ENCODE peak calls at places on chromosomes 12 and 14, in five cellular contexts. C is transverse colon, T is suprapubic skin, P is HCT116, N is upper lobe of left lung. O is an unnamed sample.

GRCh38 chr12:131487379-131488129 is 223.3 kb upstream of the SFSWAP start:
- DNase-seq in N (peak; percentile 77), T (no peak), C (no peak), P (no peak), O (no peak)

GRCh38 chr12:103530352-103530751 is 34.6 kb upstream of the C12orf42 start:
- DNase-seq in P (no peak), T (no peak), C (no peak), N (no peak), O (no peak)

GRCh38 chr12:56863789-56864188 is 70.4 kb downstream of the SDR9C7 start:
- DNase-seq in P (no peak), T (no peak), C (no peak), N (no peak), O (no peak)

GRCh38 chr12:74722709-74723108 is 185.1 kb downstream of the ATXN7L3B start:
- DNase-seq in C (no peak), N (no peak), T (no peak), P (no peak), O (no peak)

GRCh38 chr12:53505086-53505485 is 2.2 kb downstream of the NPFF start:
- DNase-seq in C (no peak), T (peak; percentile 64), P (no peak), N (no peak), O (no peak)

GRCh38 chr12:1859643-1860042 is 39.3 kb downstream of the LRTM2 start:
- DNase-seq in N (no peak), P (no peak), C (no peak), T (no peak), O (no peak)

GRCh38 chr12:78229491-78230209 is 399.0 kb downstream of the NAV3 start:
- DNase-seq in N (no peak), C (peak; percentile 44), P (peak; percentile 44), T (no peak), O (no peak)

GRCh38 chr14:89378119-89378518 is 38.9 kb downstream of the FOXN3 start:
- DNase-seq in N (no peak), C (no peak), P (no peak), T (no peak), O (no peak)

GRCh38 chr14:54106802-54107377 is 150.3 kb upstream of the BMP4 start:
- DNase-seq in P (no peak), C (no peak), N (no peak), T (no peak), O (no peak)

GRCh38 chr12:133105620-133106019 is 24.5 kb downstream of the ZNF891 start:
- DNase-seq in N (no peak), P (no peak), C (no peak), T (no peak), O (no peak)

GRCh38 chr14:21087294-21088091 is 11.0 kb downstream of the ZNF219 start:
- DNase-seq in T (no peak), N (no peak), P (no peak), C (no peak), O (no peak)

DNA sequence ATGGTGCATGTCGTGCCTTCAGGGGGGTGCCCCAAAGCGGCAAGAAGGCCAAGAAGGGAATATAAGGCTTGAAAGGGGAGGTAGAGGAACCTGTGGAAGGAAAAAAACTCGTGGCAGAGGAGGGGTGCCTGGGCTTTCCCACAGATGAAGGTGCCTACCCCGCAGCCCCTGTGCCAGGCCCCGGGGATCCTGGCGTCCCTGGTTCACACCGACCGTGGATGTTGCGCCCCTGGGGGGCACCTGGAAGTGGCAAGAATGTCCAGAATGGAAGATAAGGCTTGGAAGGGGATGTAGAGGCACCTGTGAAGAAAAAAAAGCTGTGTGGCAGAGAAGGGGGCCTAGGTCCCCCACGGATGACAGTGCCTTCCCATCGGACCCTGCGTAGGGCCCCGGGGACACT is 282.2 kb downstream of the ALG10 start:
- DNase-seq in C (no peak), P (no peak), N (no peak), T (no peak), O (no peak)
- H3K9me3 ChIP-seq in C (peaks cover 6% of the 10 kb centered on the region), P (no peaks in the 10 kb centered on the region), N (peaks cover 2% of the 10 kb centered on the region), T (peaks cover 23% of the 10 kb centered on the region), O (no peaks in the 10 kb centered on the region)

GRCh38 chr12:57864382-57864781 is 17.9 kb upstream of the CTDSP2 start:
- DNase-seq in C (no peak), N (no peak), P (no peak), T (no peak), O (no peak)

GRCh38 chr12:57863676-57864075 is 17.1 kb upstream of the CTDSP2 start:
- DNase-seq in P (no peak), T (no peak), C (no peak), N (no peak), O (no peak)

GRCh38 chr12:57861967-57862366 is 15.4 kb upstream of the CTDSP2 start:
- DNase-seq in T (no peak), N (no peak), P (no peak), C (no peak), O (no peak)

GRCh38 chr12:57866308-57867019 is 19.9 kb upstream of the CTDSP2 start:
- DNase-seq in P (no peak), C (no peak), T (no peak), N (no peak), O (no peak)

GRCh38 chr12:57864811-57865751 is 18.6 kb upstream of the CTDSP2 start:
- DNase-seq in N (peak; percentile 76), P (peak; percentile 32), C (peak; percentile 82), T (peak; percentile 85), O (no peak)
- TF ChIP-seq POLR2A in N (peak; percentile 61), P (no peak), C (peak; percentile 69), T (peak; percentile 49), O (peak; percentile 57)

GRCh38 chr12:58465418-58465817 is 454.9 kb downstream of the LRIG3 start:
- DNase-seq in T (no peak), P (no peak), N (no peak), C (no peak), O (no peak)
- TF ChIP-seq POLR2AphosphoS5 in T (no peak), P (no peak), N (no peak), C (no peak), O (no peak)

DNA sequence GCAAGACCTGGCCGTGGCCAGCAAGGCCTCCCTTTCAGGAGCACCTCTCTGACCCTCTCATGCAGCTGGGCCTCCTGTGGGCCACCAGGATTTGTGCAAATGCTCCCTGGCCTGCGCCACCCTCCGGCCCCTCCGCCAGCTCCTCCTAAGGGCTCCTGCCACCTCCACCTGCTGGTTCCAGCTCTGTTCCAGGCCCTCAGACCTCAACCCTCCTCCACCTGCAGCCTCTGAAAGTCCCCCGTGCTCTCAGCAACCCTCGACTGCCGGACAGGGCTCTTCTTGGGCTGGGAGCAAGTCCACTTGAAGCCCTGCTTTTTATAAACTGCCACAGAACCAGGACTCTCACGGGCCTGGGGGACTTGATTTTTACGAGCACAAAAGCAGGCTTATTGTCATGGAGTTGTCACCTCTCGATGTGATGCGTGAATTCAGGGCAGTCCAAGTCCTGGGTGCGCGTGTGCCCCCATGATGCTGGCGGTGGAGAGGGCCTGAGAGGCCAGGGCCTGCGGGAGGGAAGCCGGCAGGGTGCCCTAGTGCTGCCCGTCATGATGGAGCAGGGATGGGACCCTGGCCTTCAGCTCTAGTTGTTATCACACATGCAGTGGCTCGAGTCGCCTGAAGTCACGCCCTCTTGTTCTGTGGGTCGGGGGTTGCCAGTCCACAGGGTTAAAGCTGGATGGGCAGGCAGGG is 9.1 kb downstream of the TEDC1 start:
- DNase-seq in T (no peak), P (no peak), C (no peak), N (peak; percentile 6), O (no peak)
- H3K9me3 ChIP-seq in T (no peaks in the 10 kb centered on the region), P (no peaks in the 10 kb centered on the region), C (no peaks in the 10 kb centered on the region), N (no peaks in the 10 kb centered on the region), O (no peaks in the 10 kb centered on the region)

GRCh38 chr12:122851820-122852219 is 16.6 kb downstream of the HIP1R start:
- DNase-seq in C (no peak), P (no peak), T (no peak), N (no peak), O (no peak)
- TF ChIP-seq POLR2A in C (no peak), P (no peak), T (no peak), N (no peak), O (no peak)

GRCh38 chr14:61304678-61305077 is 16.7 kb upstream of the PRKCH start:
- DNase-seq in P (no peak), T (no peak), N (no peak), C (no peak), O (no peak)

DNA sequence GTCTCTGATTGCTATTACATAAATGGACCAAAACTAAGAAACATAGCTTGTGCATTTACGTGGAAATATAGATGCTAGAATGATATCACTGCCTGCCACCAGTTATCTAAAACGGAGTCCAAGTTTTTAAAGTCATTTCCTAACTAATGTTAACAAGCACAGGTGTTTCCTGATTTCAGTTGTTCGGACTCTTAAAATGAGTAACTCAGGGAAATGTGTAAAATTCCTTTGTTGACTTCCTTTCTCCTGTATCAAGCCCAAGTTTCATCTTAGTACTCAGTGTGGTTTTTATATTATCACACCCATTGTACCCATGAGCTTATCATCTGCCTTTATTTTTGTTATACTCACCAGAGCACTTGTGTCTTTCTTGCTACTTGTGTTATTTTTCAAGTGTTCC is 13.2 kb upstream of the PRKCH start:
- DNase-seq in T (no peak), N (no peak), P (no peak), C (no peak), O (no peak)
- TF ChIP-seq POLR2AphosphoS5 in T (no peak), N (no peak), P (no peak), C (no peak), O (no peak)

DNA sequence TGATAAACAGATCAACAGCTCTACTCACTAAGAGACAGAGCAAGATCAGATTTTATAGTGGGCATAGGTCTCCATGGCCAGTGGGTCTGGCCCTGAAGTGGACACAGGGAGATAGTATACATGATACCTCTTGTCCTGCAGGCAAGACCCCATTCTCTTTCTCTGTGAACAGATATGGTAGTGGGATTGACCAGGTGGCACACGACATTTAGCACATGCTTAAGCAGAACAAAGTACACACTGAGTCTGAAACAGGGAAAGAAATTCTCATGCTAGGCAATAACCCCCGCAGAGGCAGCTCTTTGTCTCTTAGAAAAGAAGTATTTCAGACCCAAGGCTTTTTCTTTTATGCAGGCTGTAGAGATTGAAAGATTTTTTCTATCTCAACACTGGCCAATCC is 1331.2 kb downstream of the FSCB start:
- DNase-seq in N (no peak), C (no peak), P (no peak), T (no peak), O (no peak)
- H3K9me3 ChIP-seq in N (no peaks in the 10 kb centered on the region), C (no peaks in the 10 kb centered on the region), P (peaks cover 3% of the 10 kb centered on the region), T (no peaks in the 10 kb centered on the region), O (no peaks in the 10 kb centered on the region)

GRCh38 chr14:35121887-35122695 is at the start of the genes PPP2R3C and PRORP:
- DNase-seq in C (peak; percentile 93), T (peak; percentile 93), P (peak; percentile 93), N (peak; percentile 96), O (peak; percentile 98)
- TF ChIP-seq POLR2A in C (peak; percentile 59), T (no peak), P (peak; percentile 41), N (peak; percentile 65), O (no peak)

GRCh38 chr14:37197421-37198272 is at the start of gene MIPOL1:
- DNase-seq in P (peak; percentile 68), T (peak; percentile 76), C (peak; percentile 85), N (peak; percentile 74), O (peak; percentile 93)
- TF ChIP-seq POLR2AphosphoS5 in P (peak; percentile 65), T (no peak), C (peak; percentile 59), N (peak; percentile 48), O (peak; percentile 80)

O was measured in esophagus muscularis mucosa.